ENCODE peak calls at places on chromosomes 6 and 20, in four cellular contexts. C is HFF-Myc, J is AG09309, P is cerebellum. Q is an unnamed sample.

GRCh38 chr6:12354499-12354898 is 64.3 kb downstream of the EDN1 start:
- DNase-seq in J (no peak), P (no peak), C (no peak), Q (peak)

GRCh38 chr6:87237804-87238203 is 82.4 kb downstream of the ZNF292 start:
- DNase-seq in P (peak), J (peak), C (no peak), Q (no peak)

GRCh38 chr6:5984150-5985089 is 22.3 kb downstream of the NRN1 start:
- DNase-seq in J (no peak), C (no peak), P (no peak), Q (no peak)

GRCh38 chr20:5484926-5485325 is 168.2 kb upstream of the PROKR2 start:
- DNase-seq in J (no peak), C (no peak), P (no peak), Q (no peak)

GRCh38 chr20:57435498-57436222 is 44.5 kb downstream of the RBM38 start:
- DNase-seq in J (no peak), C (no peak), P (peak), Q (no peak)

GRCh38 chr6:109781001-109781400 is 89.9 kb downstream of the FIG4 start:
- DNase-seq in P (no peak), J (no peak), C (no peak), Q (no peak)

GRCh38 chr6:105603779-105604592 is 201.1 kb upstream of the PREP start:
- DNase-seq in C (no peak), J (no peak), P (peak), Q (no peak)

GRCh38 chr6:71228461-71229041 is 60.1 kb upstream of the OGFRL1 start:
- DNase-seq in J (no peak), C (no peak), P (no peak), Q (no peak)

GRCh38 chr20:44072381-44072780 is 114.6 kb downstream of the JPH2 start:
- DNase-seq in P (no peak), J (no peak), C (no peak), Q (no peak)

GRCh38 chr6:156791261-156791850 is 14.2 kb downstream of the ARID1B start:
- DNase-seq in C (no peak), P (peak), J (no peak), Q (no peak)

GRCh38 chr6:165746331-165746730 is 83.3 kb upstream of the PDE10A start:
- DNase-seq in J (no peak), C (no peak), P (no peak), Q (no peak)